ENCODE peak calls at places on chromosomes 6 and 20, in eight cellular contexts. One of them, this sample, is unnamed.

GRCh38 chr6:80605165-80605989 is 498.9 kb downstream of the BCKDHB start:
- DNase-seq in COLO829: peak
- DNase-seq in foreskin fibroblast: peak
- DNase-seq in A549: peak
- DNase-seq in mesenchymal stem cell: peak
- DNase-seq in brain microvascular endothelial cell: peak
- DNase-seq in activated T-helper 1 cell treated with anti-CD3 and anti-CD28 coated beads, Interleukin-2, amount 50 U/mL, for 16 hours: no peak
- DNase-seq in fibroblast of mammary gland: peak
- DNase-seq in this sample: peak

GRCh38 chr6:43604174-43604573 is 24.9 kb downstream of the GTPBP2 start:
- DNase-seq in COLO829: no peak
- DNase-seq in foreskin fibroblast: peak
- DNase-seq in A549: no peak
- DNase-seq in mesenchymal stem cell: no peak
- DNase-seq in brain microvascular endothelial cell: peak
- DNase-seq in activated T-helper 1 cell treated with anti-CD3 and anti-CD28 coated beads, Interleukin-2, amount 50 U/mL, for 16 hours: no peak
- DNase-seq in fibroblast of mammary gland: peak
- DNase-seq in this sample: peak

GRCh38 chr20:41100001-41100480 is 37.3 kb upstream of the PLCG1 start:
- DNase-seq in COLO829: no peak
- DNase-seq in foreskin fibroblast: no peak
- DNase-seq in A549: no peak
- DNase-seq in mesenchymal stem cell: no peak
- DNase-seq in brain microvascular endothelial cell: no peak
- DNase-seq in activated T-helper 1 cell treated with anti-CD3 and anti-CD28 coated beads, Interleukin-2, amount 50 U/mL, for 16 hours: no peak
- DNase-seq in fibroblast of mammary gland: peak
- DNase-seq in this sample: no peak

GRCh38 chr20:2747676-2748235 is 52.7 kb downstream of the CPXM1 start:
- DNase-seq in COLO829: no peak
- DNase-seq in foreskin fibroblast: no peak
- DNase-seq in A549: no peak
- DNase-seq in mesenchymal stem cell: no peak
- DNase-seq in brain microvascular endothelial cell: no peak
- DNase-seq in activated T-helper 1 cell treated with anti-CD3 and anti-CD28 coated beads, Interleukin-2, amount 50 U/mL, for 16 hours: no peak
- DNase-seq in fibroblast of mammary gland: no peak
- DNase-seq in this sample: no peak

GRCh38 chr6:89270951-89271721 is 44.0 kb downstream of the GABRR2 start:
- DNase-seq in COLO829: no peak
- DNase-seq in foreskin fibroblast: no peak
- DNase-seq in A549: no peak
- DNase-seq in mesenchymal stem cell: no peak
- DNase-seq in brain microvascular endothelial cell: no peak
- DNase-seq in activated T-helper 1 cell treated with anti-CD3 and anti-CD28 coated beads, Interleukin-2, amount 50 U/mL, for 16 hours: no peak
- DNase-seq in fibroblast of mammary gland: no peak
- DNase-seq in this sample: no peak

GRCh38 chr6:112153926-112154621 is 66.7 kb downstream of the FAM229B start:
- DNase-seq in COLO829: peak
- DNase-seq in foreskin fibroblast: peak
- DNase-seq in A549: peak
- DNase-seq in mesenchymal stem cell: peak
- DNase-seq in brain microvascular endothelial cell: no peak
- DNase-seq in activated T-helper 1 cell treated with anti-CD3 and anti-CD28 coated beads, Interleukin-2, amount 50 U/mL, for 16 hours: no peak
- DNase-seq in fibroblast of mammary gland: peak
- DNase-seq in this sample: no peak

GRCh38 chr6:34586327-34587040 is 30.4 kb upstream of the SPDEF start:
- DNase-seq in COLO829: no peak
- DNase-seq in foreskin fibroblast: no peak
- DNase-seq in A549: no peak
- DNase-seq in mesenchymal stem cell: no peak
- DNase-seq in brain microvascular endothelial cell: no peak
- DNase-seq in activated T-helper 1 cell treated with anti-CD3 and anti-CD28 coated beads, Interleukin-2, amount 50 U/mL, for 16 hours: no peak
- DNase-seq in fibroblast of mammary gland: no peak
- DNase-seq in this sample: no peak

GRCh38 chr20:50308166-50308512 is 117.5 kb downstream of the CEBPB start:
- DNase-seq in COLO829: no peak
- DNase-seq in foreskin fibroblast: no peak
- DNase-seq in A549: no peak
- DNase-seq in mesenchymal stem cell: no peak
- DNase-seq in brain microvascular endothelial cell: no peak
- DNase-seq in activated T-helper 1 cell treated with anti-CD3 and anti-CD28 coated beads, Interleukin-2, amount 50 U/mL, for 16 hours: no peak
- DNase-seq in fibroblast of mammary gland: no peak
- DNase-seq in this sample: no peak

GRCh38 chr6:128657181-128657580 is 136.8 kb upstream of the PTPRK start:
- DNase-seq in COLO829: no peak
- DNase-seq in foreskin fibroblast: no peak
- DNase-seq in A549: no peak
- DNase-seq in mesenchymal stem cell: no peak
- DNase-seq in brain microvascular endothelial cell: no peak
- DNase-seq in activated T-helper 1 cell treated with anti-CD3 and anti-CD28 coated beads, Interleukin-2, amount 50 U/mL, for 16 hours: no peak
- DNase-seq in fibroblast of mammary gland: no peak
- DNase-seq in this sample: no peak

GRCh38 chr6:87660226-87660886 is 41.7 kb downstream of the AKIRIN2 start:
- DNase-seq in COLO829: no peak
- DNase-seq in foreskin fibroblast: peak
- DNase-seq in A549: no peak
- DNase-seq in mesenchymal stem cell: peak
- DNase-seq in brain microvascular endothelial cell: peak
- DNase-seq in activated T-helper 1 cell treated with anti-CD3 and anti-CD28 coated beads, Interleukin-2, amount 50 U/mL, for 16 hours: no peak
- DNase-seq in fibroblast of mammary gland: peak
- DNase-seq in this sample: peak

GRCh38 chr6:73515204-73516101 is 5.4 kb downstream of the EEF1A1 start:
- DNase-seq in COLO829: peak
- DNase-seq in foreskin fibroblast: peak
- DNase-seq in A549: peak
- DNase-seq in mesenchymal stem cell: peak
- DNase-seq in brain microvascular endothelial cell: no peak
- DNase-seq in activated T-helper 1 cell treated with anti-CD3 and anti-CD28 coated beads, Interleukin-2, amount 50 U/mL, for 16 hours: no peak
- DNase-seq in fibroblast of mammary gland: peak
- DNase-seq in this sample: peak

GRCh38 chr6:12709116-12709515 is 7.5 kb upstream of the PHACTR1 start:
- DNase-seq in COLO829: no peak
- DNase-seq in foreskin fibroblast: peak
- DNase-seq in A549: no peak
- DNase-seq in mesenchymal stem cell: no peak
- DNase-seq in brain microvascular endothelial cell: peak
- DNase-seq in activated T-helper 1 cell treated with anti-CD3 and anti-CD28 coated beads, Interleukin-2, amount 50 U/mL, for 16 hours: no peak
- DNase-seq in fibroblast of mammary gland: peak
- DNase-seq in this sample: no peak

GRCh38 chr6:26553264-26553738 is 15.1 kb downstream of the HMGN4 start:
- DNase-seq in COLO829: peak
- DNase-seq in foreskin fibroblast: peak
- DNase-seq in A549: peak
- DNase-seq in mesenchymal stem cell: peak
- DNase-seq in brain microvascular endothelial cell: peak
- DNase-seq in activated T-helper 1 cell treated with anti-CD3 and anti-CD28 coated beads, Interleukin-2, amount 50 U/mL, for 16 hours: peak
- DNase-seq in fibroblast of mammary gland: peak
- DNase-seq in this sample: peak

GRCh38 chr6:170147832-170148708 is 142.8 kb downstream of the DLL1 start:
- DNase-seq in COLO829: no peak
- DNase-seq in foreskin fibroblast: no peak
- DNase-seq in A549: no peak
- DNase-seq in mesenchymal stem cell: no peak
- DNase-seq in brain microvascular endothelial cell: no peak
- DNase-seq in activated T-helper 1 cell treated with anti-CD3 and anti-CD28 coated beads, Interleukin-2, amount 50 U/mL, for 16 hours: peak
- DNase-seq in fibroblast of mammary gland: no peak
- DNase-seq in this sample: no peak

GRCh38 chr6:70956451-70957283 is at the start of gene B3GAT2:
- DNase-seq in COLO829: no peak
- DNase-seq in foreskin fibroblast: peak
- DNase-seq in A549: peak
- DNase-seq in mesenchymal stem cell: peak
- DNase-seq in brain microvascular endothelial cell: no peak
- DNase-seq in activated T-helper 1 cell treated with anti-CD3 and anti-CD28 coated beads, Interleukin-2, amount 50 U/mL, for 16 hours: no peak
- DNase-seq in fibroblast of mammary gland: peak
- DNase-seq in this sample: peak

GRCh38 chr20:62088258-62089127 is 22.8 kb upstream of the TAF4 start:
- DNase-seq in COLO829: peak
- DNase-seq in foreskin fibroblast: peak
- DNase-seq in A549: peak
- DNase-seq in mesenchymal stem cell: peak
- DNase-seq in brain microvascular endothelial cell: peak
- DNase-seq in activated T-helper 1 cell treated with anti-CD3 and anti-CD28 coated beads, Interleukin-2, amount 50 U/mL, for 16 hours: no peak
- DNase-seq in fibroblast of mammary gland: peak
- DNase-seq in this sample: peak